ENCODE peak calls at places on chromosomes 13 and 19, in four cellular contexts. One of them, this sample, is unnamed.

GRCh38 chr19:1268392-1269064 is 604 bp upstream of the CIRBP start:
- DNase-seq in NCI-H1694 treated with DMSO at 0.1 percent for 48 hours: no peak
- DNase-seq in stimulated activated CD4-positive, alpha-beta T cell treated with anti-CD3 and anti-CD28 coated beads, Interleukin-4, amount 100 ng/mL, for 48 hours: no peak
- DNase-seq in HuH-7: no peak
- DNase-seq in this sample: no peak

GRCh38 chr13:51551446-51551845 is 32.8 kb upstream of the WDFY2 start:
- DNase-seq in NCI-H1694 treated with DMSO at 0.1 percent for 48 hours: no peak
- DNase-seq in stimulated activated CD4-positive, alpha-beta T cell treated with anti-CD3 and anti-CD28 coated beads, Interleukin-4, amount 100 ng/mL, for 48 hours: no peak
- DNase-seq in HuH-7: no peak
- DNase-seq in this sample: peak; percentile 18

GRCh38 chr13:40776681-40777165 is 5.7 kb upstream of the MRPS31 start:
- DNase-seq in NCI-H1694 treated with DMSO at 0.1 percent for 48 hours: peak; percentile 6
- DNase-seq in stimulated activated CD4-positive, alpha-beta T cell treated with anti-CD3 and anti-CD28 coated beads, Interleukin-4, amount 100 ng/mL, for 48 hours: peak; percentile 54
- DNase-seq in HuH-7: no peak
- DNase-seq in this sample: no peak

GRCh38 chr19:4059931-4060620 is 6.6 kb downstream of the ZBTB7A start:
- DNase-seq in NCI-H1694 treated with DMSO at 0.1 percent for 48 hours: no peak
- DNase-seq in stimulated activated CD4-positive, alpha-beta T cell treated with anti-CD3 and anti-CD28 coated beads, Interleukin-4, amount 100 ng/mL, for 48 hours: no peak
- DNase-seq in HuH-7: no peak
- DNase-seq in this sample: no peak

GRCh38 chr19:32251634-32252332 is 93.6 kb upstream of the ZNF507 start:
- DNase-seq in NCI-H1694 treated with DMSO at 0.1 percent for 48 hours: no peak
- DNase-seq in stimulated activated CD4-positive, alpha-beta T cell treated with anti-CD3 and anti-CD28 coated beads, Interleukin-4, amount 100 ng/mL, for 48 hours: no peak
- DNase-seq in HuH-7: no peak
- DNase-seq in this sample: no peak

GRCh38 chr13:65724261-65724660 is 1505.9 kb downstream of the PCDH9 start:
- DNase-seq in NCI-H1694 treated with DMSO at 0.1 percent for 48 hours: no peak
- DNase-seq in stimulated activated CD4-positive, alpha-beta T cell treated with anti-CD3 and anti-CD28 coated beads, Interleukin-4, amount 100 ng/mL, for 48 hours: no peak
- DNase-seq in HuH-7: no peak
- DNase-seq in this sample: no peak

GRCh38 chr19:1908364-1908678 is 3.1 kb downstream of the ADAT3 start:
- DNase-seq in NCI-H1694 treated with DMSO at 0.1 percent for 48 hours: no peak
- DNase-seq in stimulated activated CD4-positive, alpha-beta T cell treated with anti-CD3 and anti-CD28 coated beads, Interleukin-4, amount 100 ng/mL, for 48 hours: no peak
- DNase-seq in HuH-7: no peak
- DNase-seq in this sample: no peak

GRCh38 chr19:50510700-50511068 is 307 bp downstream of the JOSD2 start:
- DNase-seq in NCI-H1694 treated with DMSO at 0.1 percent for 48 hours: peak; percentile 79
- DNase-seq in stimulated activated CD4-positive, alpha-beta T cell treated with anti-CD3 and anti-CD28 coated beads, Interleukin-4, amount 100 ng/mL, for 48 hours: no peak
- DNase-seq in HuH-7: no peak
- DNase-seq in this sample: peak; percentile 99

GRCh38 chr13:100088282-100088647 is 628 bp upstream of the PCCA start:
- DNase-seq in NCI-H1694 treated with DMSO at 0.1 percent for 48 hours: no peak
- DNase-seq in stimulated activated CD4-positive, alpha-beta T cell treated with anti-CD3 and anti-CD28 coated beads, Interleukin-4, amount 100 ng/mL, for 48 hours: no peak
- DNase-seq in HuH-7: no peak
- DNase-seq in this sample: no peak

GRCh38 chr13:79935121-79935520 is 405.8 kb downstream of the SPRY2 start:
- DNase-seq in NCI-H1694 treated with DMSO at 0.1 percent for 48 hours: no peak
- DNase-seq in stimulated activated CD4-positive, alpha-beta T cell treated with anti-CD3 and anti-CD28 coated beads, Interleukin-4, amount 100 ng/mL, for 48 hours: no peak
- DNase-seq in HuH-7: no peak
- DNase-seq in this sample: no peak

GRCh38 chr19:460877-461609 is at the start of gene SHC2:
- DNase-seq in NCI-H1694 treated with DMSO at 0.1 percent for 48 hours: no peak
- DNase-seq in stimulated activated CD4-positive, alpha-beta T cell treated with anti-CD3 and anti-CD28 coated beads, Interleukin-4, amount 100 ng/mL, for 48 hours: no peak
- DNase-seq in HuH-7: peak; percentile 64
- DNase-seq in this sample: peak; percentile 61

GRCh38 chr19:45403781-45404556 is 900 bp downstream of the PPP1R13L start:
- DNase-seq in NCI-H1694 treated with DMSO at 0.1 percent for 48 hours: peak; percentile 23
- DNase-seq in stimulated activated CD4-positive, alpha-beta T cell treated with anti-CD3 and anti-CD28 coated beads, Interleukin-4, amount 100 ng/mL, for 48 hours: peak; percentile 59
- DNase-seq in HuH-7: peak; percentile 88
- DNase-seq in this sample: peak; percentile 6

GRCh38 chr13:50708461-50708860 is 135.0 kb downstream of the DLEU7 start:
- DNase-seq in NCI-H1694 treated with DMSO at 0.1 percent for 48 hours: peak; percentile 16
- DNase-seq in stimulated activated CD4-positive, alpha-beta T cell treated with anti-CD3 and anti-CD28 coated beads, Interleukin-4, amount 100 ng/mL, for 48 hours: no peak
- DNase-seq in HuH-7: no peak
- DNase-seq in this sample: no peak

GRCh38 chr19:5534787-5535586 is 32.8 kb downstream of the TINCR start:
- DNase-seq in NCI-H1694 treated with DMSO at 0.1 percent for 48 hours: no peak
- DNase-seq in stimulated activated CD4-positive, alpha-beta T cell treated with anti-CD3 and anti-CD28 coated beads, Interleukin-4, amount 100 ng/mL, for 48 hours: no peak
- DNase-seq in HuH-7: no peak
- DNase-seq in this sample: no peak

GRCh38 chr19:51861870-51862622 is 25.7 kb downstream of the ZNF577 start:
- DNase-seq in NCI-H1694 treated with DMSO at 0.1 percent for 48 hours: no peak
- DNase-seq in stimulated activated CD4-positive, alpha-beta T cell treated with anti-CD3 and anti-CD28 coated beads, Interleukin-4, amount 100 ng/mL, for 48 hours: no peak
- DNase-seq in HuH-7: no peak
- DNase-seq in this sample: no peak

GRCh38 chr13:27194209-27194608 is 22.6 kb upstream of the USP12 start:
- DNase-seq in NCI-H1694 treated with DMSO at 0.1 percent for 48 hours: no peak
- DNase-seq in stimulated activated CD4-positive, alpha-beta T cell treated with anti-CD3 and anti-CD28 coated beads, Interleukin-4, amount 100 ng/mL, for 48 hours: no peak
- DNase-seq in HuH-7: no peak
- DNase-seq in this sample: no peak

GRCh38 chr19:46009530-46010510 is 13.0 kb downstream of the PGLYRP1 start:
- DNase-seq in NCI-H1694 treated with DMSO at 0.1 percent for 48 hours: peak; percentile 59
- DNase-seq in stimulated activated CD4-positive, alpha-beta T cell treated with anti-CD3 and anti-CD28 coated beads, Interleukin-4, amount 100 ng/mL, for 48 hours: no peak
- DNase-seq in HuH-7: peak; percentile 82
- DNase-seq in this sample: peak; percentile 57

GRCh38 chr13:108816381-108816780 is 187.0 kb downstream of the MYO16 start:
- DNase-seq in NCI-H1694 treated with DMSO at 0.1 percent for 48 hours: no peak
- DNase-seq in stimulated activated CD4-positive, alpha-beta T cell treated with anti-CD3 and anti-CD28 coated beads, Interleukin-4, amount 100 ng/mL, for 48 hours: no peak
- DNase-seq in HuH-7: no peak
- DNase-seq in this sample: no peak

GRCh38 chr19:14479309-14479984 is 4.3 kb upstream of the PTGER1 start:
- DNase-seq in NCI-H1694 treated with DMSO at 0.1 percent for 48 hours: no peak
- DNase-seq in stimulated activated CD4-positive, alpha-beta T cell treated with anti-CD3 and anti-CD28 coated beads, Interleukin-4, amount 100 ng/mL, for 48 hours: no peak
- DNase-seq in HuH-7: no peak
- DNase-seq in this sample: no peak

GRCh38 chr13:51999525-51999924 is 11.7 kb downstream of the ATP7B start:
- DNase-seq in NCI-H1694 treated with DMSO at 0.1 percent for 48 hours: no peak
- DNase-seq in stimulated activated CD4-positive, alpha-beta T cell treated with anti-CD3 and anti-CD28 coated beads, Interleukin-4, amount 100 ng/mL, for 48 hours: no peak
- DNase-seq in HuH-7: no peak
- DNase-seq in this sample: no peak

GRCh38 chr19:33412617-33413425 is 39.3 kb downstream of the CEBPG start:
- DNase-seq in NCI-H1694 treated with DMSO at 0.1 percent for 48 hours: no peak
- DNase-seq in stimulated activated CD4-positive, alpha-beta T cell treated with anti-CD3 and anti-CD28 coated beads, Interleukin-4, amount 100 ng/mL, for 48 hours: no peak
- DNase-seq in HuH-7: no peak
- DNase-seq in this sample: no peak

GRCh38 chr19:33386361-33386858 is 12.9 kb downstream of the CEBPG start:
- DNase-seq in NCI-H1694 treated with DMSO at 0.1 percent for 48 hours: no peak
- DNase-seq in stimulated activated CD4-positive, alpha-beta T cell treated with anti-CD3 and anti-CD28 coated beads, Interleukin-4, amount 100 ng/mL, for 48 hours: no peak
- DNase-seq in HuH-7: no peak
- DNase-seq in this sample: no peak

GRCh38 chr13:50303963-50304721 is 288.9 kb downstream of the KCNRG start:
- DNase-seq in NCI-H1694 treated with DMSO at 0.1 percent for 48 hours: no peak
- DNase-seq in stimulated activated CD4-positive, alpha-beta T cell treated with anti-CD3 and anti-CD28 coated beads, Interleukin-4, amount 100 ng/mL, for 48 hours: no peak
- DNase-seq in HuH-7: no peak
- DNase-seq in this sample: no peak

GRCh38 chr13:95784161-95784880 is 107.4 kb downstream of the DNAJC3 start:
- DNase-seq in NCI-H1694 treated with DMSO at 0.1 percent for 48 hours: no peak
- DNase-seq in stimulated activated CD4-positive, alpha-beta T cell treated with anti-CD3 and anti-CD28 coated beads, Interleukin-4, amount 100 ng/mL, for 48 hours: no peak
- DNase-seq in HuH-7: no peak
- DNase-seq in this sample: no peak

GRCh38 chr13:39776439-39776838 is 121.0 kb downstream of the COG6 start:
- DNase-seq in NCI-H1694 treated with DMSO at 0.1 percent for 48 hours: no peak
- DNase-seq in stimulated activated CD4-positive, alpha-beta T cell treated with anti-CD3 and anti-CD28 coated beads, Interleukin-4, amount 100 ng/mL, for 48 hours: no peak
- DNase-seq in HuH-7: no peak
- DNase-seq in this sample: no peak

GRCh38 chr13:113650275-113650674 is 7.7 kb downstream of the ATP4B start:
- DNase-seq in NCI-H1694 treated with DMSO at 0.1 percent for 48 hours: no peak
- DNase-seq in stimulated activated CD4-positive, alpha-beta T cell treated with anti-CD3 and anti-CD28 coated beads, Interleukin-4, amount 100 ng/mL, for 48 hours: no peak
- DNase-seq in HuH-7: no peak
- DNase-seq in this sample: peak; percentile 45

GRCh38 chr19:52070496-52070895 is 21.9 kb upstream of the ZNF432 start:
- DNase-seq in NCI-H1694 treated with DMSO at 0.1 percent for 48 hours: no peak
- DNase-seq in stimulated activated CD4-positive, alpha-beta T cell treated with anti-CD3 and anti-CD28 coated beads, Interleukin-4, amount 100 ng/mL, for 48 hours: no peak
- DNase-seq in HuH-7: no peak
- DNase-seq in this sample: no peak

GRCh38 chr13:48144413-48145035 is 49.6 kb upstream of the MED4 start:
- DNase-seq in NCI-H1694 treated with DMSO at 0.1 percent for 48 hours: no peak
- DNase-seq in stimulated activated CD4-positive, alpha-beta T cell treated with anti-CD3 and anti-CD28 coated beads, Interleukin-4, amount 100 ng/mL, for 48 hours: no peak
- DNase-seq in HuH-7: no peak
- DNase-seq in this sample: no peak

GRCh38 chr19:50667177-50667758 is 18.0 kb downstream of the C19orf81 start:
- DNase-seq in NCI-H1694 treated with DMSO at 0.1 percent for 48 hours: no peak
- DNase-seq in stimulated activated CD4-positive, alpha-beta T cell treated with anti-CD3 and anti-CD28 coated beads, Interleukin-4, amount 100 ng/mL, for 48 hours: no peak
- DNase-seq in HuH-7: no peak
- DNase-seq in this sample: no peak

GRCh38 chr13:40236566-40237168 is 429.8 kb downstream of the FOXO1 start:
- DNase-seq in NCI-H1694 treated with DMSO at 0.1 percent for 48 hours: no peak
- DNase-seq in stimulated activated CD4-positive, alpha-beta T cell treated with anti-CD3 and anti-CD28 coated beads, Interleukin-4, amount 100 ng/mL, for 48 hours: no peak
- DNase-seq in HuH-7: no peak
- DNase-seq in this sample: no peak

This sample was measured in NCI-H1417.